ENCODE peak calls at places on chromosomes 2 and 18, in four cellular contexts. M, Q, O and C are unnamed samples.

GRCh38 chr18:8741524-8741923 is 36.2 kb downstream of the MTCL1 start:
- DNase-seq in M (no peak), Q (no peak), O (no peak), C (no peak)

GRCh38 chr2:224442092-224442999 is 40.4 kb upstream of the FAM124B start:
- DNase-seq in M (no peak), Q (no peak), O (peak), C (peak)

GRCh38 chr2:235021752-235022151 is 69.9 kb downstream of the SH3BP4 start:
- DNase-seq in M (peak), Q (no peak), O (no peak), C (peak)

GRCh38 chr2:37671013-37671815 is at the start of gene CDC42EP3:
- DNase-seq in M (no peak), Q (peak), O (peak), C (peak)

GRCh38 chr2:104444392-104444791 is 409.5 kb upstream of the POU3F3 start:
- DNase-seq in M (no peak), Q (no peak), O (no peak), C (no peak)

GRCh38 chr2:169768262-169768995 is 30.2 kb upstream of the SSB start:
- DNase-seq in M (no peak), Q (peak), O (peak), C (peak)

GRCh38 chr2:70425682-70426301 is 123.9 kb upstream of the FAM136A start:
- DNase-seq in M (no peak), Q (no peak), O (peak), C (peak)

GRCh38 chr18:43060020-43060419 is 55.5 kb downstream of the RIT2 start:
- DNase-seq in M (no peak), Q (no peak), O (no peak), C (no peak)

GRCh38 chr2:165067958-165068612 is 112.8 kb upstream of the SLC38A11 start:
- DNase-seq in M (peak), Q (no peak), O (no peak), C (peak)

GRCh38 chr2:84495539-84496146 is 20.7 kb upstream of the DNAH6 start:
- DNase-seq in M (peak), Q (no peak), O (no peak), C (peak)

GRCh38 chr2:174682578-174683391 is 81.5 kb downstream of the CHRNA1 start:
- DNase-seq in M (peak), Q (no peak), O (peak), C (peak)

GRCh38 chr2:196263181-196263747 is 91.9 kb upstream of the STK17B start:
- DNase-seq in M (peak), Q (no peak), O (peak), C (peak)

GRCh38 chr2:75602724-75603342 is 42.1 kb upstream of the EVA1A start:
- DNase-seq in M (peak), Q (no peak), O (no peak), C (peak)

GRCh38 chr2:73110622-73111299 is 2.0 kb downstream of the RAB11FIP5 start:
- DNase-seq in M (peak), Q (peak), O (peak), C (no peak)

GRCh38 chr2:239204143-239204875 is 196.5 kb downstream of the HDAC4 start:
- DNase-seq in M (no peak), Q (peak), O (no peak), C (no peak)

GRCh38 chr2:82089518-82089917 is 1785.0 kb upstream of the LRRTM1 start:
- DNase-seq in M (no peak), Q (no peak), O (no peak), C (no peak)

GRCh38 chr2:128734521-128735295 is 416.0 kb upstream of the HS6ST1 start:
- DNase-seq in M (peak), Q (no peak), O (no peak), C (no peak)

GRCh38 chr2:85397925-85398331 is 12.2 kb downstream of the CAPG start:
- DNase-seq in M (no peak), Q (peak), O (no peak), C (no peak)

GRCh38 chr18:5895886-5896740 is 791 bp upstream of the TMEM200C start:
- DNase-seq in M (peak), Q (peak), O (no peak), C (no peak)

GRCh38 chr2:102771114-102771513 is 9.3 kb downstream of the TMEM182 start:
- DNase-seq in M (peak), Q (no peak), O (no peak), C (no peak)

GRCh38 chr2:137969418-137969765 is 5.1 kb downstream of the HNMT start:
- DNase-seq in M (peak), Q (no peak), O (no peak), C (peak)

GRCh38 chr2:28627722-28628480 is 123.7 kb upstream of the PPP1CB start:
- DNase-seq in M (peak), Q (no peak), O (no peak), C (no peak)

GRCh38 chr18:74507120-74507881 is 11.1 kb downstream of the CNDP2 start:
- DNase-seq in M (no peak), Q (no peak), O (no peak), C (no peak)

GRCh38 chr2:203934711-203935438 is 1.7 kb upstream of the ICOS start:
- DNase-seq in M (no peak), Q (no peak), O (no peak), C (no peak)

GRCh38 chr18:9038277-9038871 is 64.1 kb upstream of the NDUFV2 start:
- DNase-seq in M (peak), Q (no peak), O (no peak), C (peak)

GRCh38 chr2:146989726-146990125 is 855.1 kb upstream of the ACVR2A start:
- DNase-seq in M (no peak), Q (no peak), O (no peak), C (no peak)

GRCh38 chr2:26347286-26347865 is 787 bp upstream of the ADGRF3 start:
- DNase-seq in M (peak), Q (no peak), O (no peak), C (no peak)
- H3K4me3 ChIP-seq in M (peak), Q (peak), O (peak), C (peak)

GRCh38 chr2:100321181-100321880 is 970 bp downstream of the LONRF2 start:
- DNase-seq in M (peak), Q (peak), O (no peak), C (peak)
- H3K4me3 ChIP-seq in M (peak), Q (peak), O (peak), C (no peak)

DNA sequence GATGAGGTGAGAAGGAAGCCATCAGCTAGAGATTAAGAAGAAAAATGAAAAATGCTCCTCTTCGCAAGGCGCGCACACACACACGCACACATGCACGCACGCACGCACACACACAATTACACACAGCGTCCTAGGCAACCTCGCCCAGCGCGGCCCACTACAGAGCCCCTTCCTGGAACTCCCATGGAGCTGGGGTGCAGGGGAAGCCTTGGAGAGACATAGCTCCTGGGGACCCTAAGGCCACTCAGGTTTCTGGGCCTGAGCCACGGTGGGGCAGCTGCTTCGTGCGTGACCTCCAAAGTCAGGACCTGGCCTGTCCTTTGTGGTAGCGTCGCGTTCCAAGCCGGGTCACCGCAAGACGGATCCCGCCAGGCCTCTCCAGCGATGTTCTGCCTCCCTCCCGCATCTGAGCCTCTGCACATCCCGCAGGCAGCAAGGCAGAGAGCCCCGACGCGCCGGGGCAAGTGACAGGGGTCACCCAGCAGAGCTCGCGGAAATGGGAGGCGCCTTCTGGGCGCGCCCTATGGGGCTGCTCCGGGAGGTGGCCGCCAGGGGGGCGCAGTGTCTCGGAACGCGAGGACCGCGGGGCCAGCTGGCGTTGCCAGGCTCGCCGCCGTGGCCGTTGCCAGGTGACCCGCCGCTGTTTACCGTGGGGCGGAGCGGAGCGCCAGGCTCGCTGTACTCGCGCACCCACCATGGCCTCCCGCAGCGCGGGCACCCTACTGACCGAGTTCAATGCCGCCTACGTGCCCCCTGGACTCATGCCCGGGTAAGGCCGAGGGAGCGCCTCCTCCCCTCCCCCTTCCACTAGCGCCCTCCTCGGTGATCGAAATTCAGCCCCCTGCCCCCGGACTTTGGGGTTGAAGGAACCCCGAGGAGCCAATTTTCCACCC is 79.0 kb downstream of the CIB4 start:
- DNase-seq in M (no peak), Q (no peak), O (peak), C (peak)
- H3K4me3 ChIP-seq in M (no peak), Q (peak), O (peak), C (no peak)

GRCh38 chr2:31208240-31208639 is 9.1 kb downstream of the CAPN14 start:
- DNase-seq in M (no peak), Q (no peak), O (no peak), C (no peak)
- H3K4me3 ChIP-seq in M (no peak), Q (no peak), O (no peak), C (no peak)

DNA sequence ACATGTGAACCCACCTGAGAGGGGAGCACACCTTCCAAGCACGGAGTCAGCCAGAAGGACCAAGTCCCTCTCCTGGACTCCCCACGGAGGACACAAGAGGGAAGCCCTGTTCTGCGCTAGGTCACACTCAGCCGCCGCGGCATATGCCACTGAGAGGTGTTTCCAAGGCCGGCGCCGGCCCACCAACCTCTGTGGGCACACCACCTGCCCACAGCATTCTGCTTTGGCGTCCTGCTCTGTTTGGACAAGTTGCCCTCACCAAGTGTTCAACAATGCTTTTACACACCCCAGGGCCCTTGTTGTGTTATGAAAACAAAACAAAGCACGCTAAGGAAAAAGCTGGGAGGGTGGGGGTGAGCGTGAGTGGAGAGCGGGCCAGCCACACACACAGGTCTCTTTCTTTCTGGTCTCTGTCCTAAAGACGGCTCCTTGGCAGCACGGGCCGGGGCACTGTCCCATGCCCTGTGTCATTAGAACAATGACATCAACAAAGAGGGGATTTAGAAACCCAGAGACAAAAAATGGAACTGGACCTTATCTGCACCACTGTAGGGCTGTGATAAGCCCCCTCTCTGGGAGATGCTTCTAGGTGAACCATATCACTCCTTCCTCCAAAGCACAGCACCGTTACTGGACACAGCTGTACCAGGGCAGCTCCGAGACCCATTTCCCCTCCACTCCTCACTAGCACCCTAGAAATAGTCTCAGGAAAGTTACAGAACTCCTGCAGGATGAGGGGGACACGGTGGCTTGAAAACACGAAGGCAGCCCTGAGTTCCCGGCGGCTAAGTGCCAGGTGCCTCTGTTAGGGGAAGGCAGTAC is 17.0 kb downstream of the SMAD7 start:
- DNase-seq in M (no peak), Q (no peak), O (no peak), C (no peak)
- H3K4me3 ChIP-seq in M (no peak), Q (peak), O (no peak), C (no peak)

GRCh38 chr18:13381331-13381730 is 162.8 kb downstream of the LDLRAD4 start:
- DNase-seq in M (no peak), Q (peak), O (no peak), C (no peak)

GRCh38 chr18:13382990-13383821 is 164.6 kb downstream of the LDLRAD4 start:
- DNase-seq in M (no peak), Q (peak), O (no peak), C (no peak)

GRCh38 chr18:13380671-13381070 is 162.1 kb downstream of the LDLRAD4 start:
- DNase-seq in M (no peak), Q (no peak), O (no peak), C (no peak)

GRCh38 chr18:13382683-13382989 is 164.1 kb downstream of the LDLRAD4 start:
- DNase-seq in M (no peak), Q (no peak), O (no peak), C (no peak)

DNA sequence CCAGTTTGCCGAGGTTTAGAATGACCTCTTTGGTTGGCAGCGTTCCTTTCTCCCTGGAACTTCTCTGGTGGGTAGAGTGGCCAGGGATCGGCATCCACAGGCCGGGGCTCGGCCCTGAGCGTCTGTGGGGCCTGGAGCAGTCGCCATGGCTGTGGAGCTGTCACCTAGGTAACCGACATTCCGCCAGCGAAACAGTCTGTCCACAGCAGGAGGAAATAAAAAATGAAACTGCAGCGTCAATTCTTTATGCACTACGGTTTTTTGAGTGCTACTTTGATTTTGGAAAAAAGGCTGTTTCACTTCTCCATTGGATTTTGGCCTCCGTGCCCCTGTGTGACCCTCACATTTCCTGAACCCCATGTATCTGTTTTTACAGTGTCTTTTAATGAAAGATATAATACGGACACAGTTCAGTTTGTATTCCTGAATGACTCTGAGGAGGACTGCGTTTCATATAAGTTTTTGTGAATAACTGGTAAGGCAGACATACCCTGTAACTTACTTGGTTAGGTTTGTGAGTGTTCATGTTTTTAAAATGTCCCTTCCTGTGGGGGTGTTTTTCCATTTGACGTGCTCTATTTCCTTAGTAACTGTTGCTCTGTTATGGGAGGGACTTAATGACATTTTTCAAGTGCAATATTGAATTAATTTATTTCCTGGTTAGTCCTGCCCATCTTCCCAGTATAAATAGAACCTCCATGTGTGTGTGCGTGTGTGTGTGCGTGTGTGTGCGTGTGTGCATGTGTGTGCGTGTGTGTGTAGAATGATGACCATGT is 163.5 kb downstream of the LDLRAD4 start:
- DNase-seq in M (peak), Q (peak), O (peak), C (no peak)
- H3K4me3 ChIP-seq in M (no peak), Q (peak), O (peak), C (no peak)

DNA sequence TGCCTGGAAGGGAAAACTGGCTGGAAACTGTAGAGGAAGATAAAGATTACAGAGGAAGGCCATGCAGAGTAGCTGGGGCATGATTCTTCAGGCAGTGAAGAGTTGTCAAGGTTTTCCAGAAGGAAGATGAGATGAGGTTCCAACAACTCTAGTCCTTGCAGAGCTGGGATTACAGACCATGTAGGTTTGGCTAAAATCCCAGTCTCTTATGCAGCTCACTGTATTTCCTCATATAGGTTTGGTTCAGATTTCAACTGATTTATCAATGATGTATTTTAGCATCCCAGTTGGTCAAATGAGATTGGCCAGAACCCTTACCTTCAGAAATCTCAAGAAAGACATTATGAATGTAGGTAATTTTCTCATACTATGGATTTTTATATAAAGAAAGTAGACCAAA is 16.4 kb downstream of the FAP start:
- DNase-seq in M (peak), Q (no peak), O (no peak), C (no peak)
- H3K4me3 ChIP-seq in M (no peak), Q (no peak), O (no peak), C (no peak)

DNA sequence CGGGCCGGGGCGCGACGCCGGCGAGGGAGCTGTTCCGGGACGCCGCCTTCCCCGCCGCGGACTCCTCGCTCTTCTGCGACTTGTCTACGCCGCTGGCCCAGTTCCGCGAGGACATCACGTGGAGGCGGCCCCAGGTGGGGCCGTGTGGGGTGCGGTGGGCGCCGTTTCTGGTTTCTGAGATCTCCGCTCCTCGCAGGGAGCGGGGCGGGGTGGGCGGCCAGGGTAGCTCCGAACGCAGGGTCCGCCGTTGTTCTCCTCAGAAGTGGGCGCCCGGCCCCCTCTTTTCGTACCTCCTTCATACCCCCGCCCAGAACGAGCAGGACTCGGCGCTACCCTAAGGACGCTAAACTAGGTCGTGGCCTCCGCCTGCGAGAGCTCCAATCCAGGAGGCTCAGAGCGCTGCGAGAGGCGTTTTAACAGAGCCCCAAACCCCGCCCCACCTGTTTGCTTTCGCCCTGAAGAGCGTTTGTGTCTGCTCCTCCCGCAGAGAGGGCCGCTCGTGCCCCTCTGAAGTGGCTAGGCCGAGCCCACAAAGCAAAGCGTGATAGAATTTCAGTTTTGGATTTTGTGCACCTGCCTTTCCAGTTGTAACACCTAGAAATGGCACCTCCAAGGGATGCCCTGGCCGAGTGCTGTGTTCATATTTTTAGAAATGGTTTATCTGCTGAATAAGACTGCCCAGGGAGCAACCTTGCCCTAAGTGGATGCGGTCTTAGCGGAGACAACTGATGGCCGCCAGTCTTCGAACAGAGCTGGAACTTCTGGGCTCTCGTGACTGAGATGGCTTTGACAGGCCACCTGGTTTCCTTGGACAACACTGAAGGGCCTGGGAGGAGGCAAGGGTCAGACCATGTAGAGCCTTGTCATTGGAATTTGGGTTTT is 626 bp downstream of the CAPN10 start:
- DNase-seq in M (no peak), Q (no peak), O (peak), C (peak)
- H3K4me3 ChIP-seq in M (peak), Q (peak), O (peak), C (peak)

GRCh38 chr2:134256961-134257360 is 3.1 kb downstream of the MGAT5 start:
- DNase-seq in M (no peak), Q (no peak), O (no peak), C (no peak)
- H3K4me3 ChIP-seq in M (no peak), Q (no peak), O (no peak), C (no peak)

GRCh38 chr18:45107425-45107824 is 426.7 kb downstream of the SETBP1 start:
- DNase-seq in M (peak), Q (no peak), O (no peak), C (peak)
- H3K4me3 ChIP-seq in M (no peak), Q (no peak), O (no peak), C (no peak)